ENCODE peak calls at places on chromosomes 1 and 21, in ten cellular contexts. Z, J, A, E, K, M, L, B, F and Q are unnamed samples.
A peak's percentile ranks its signal among the peaks of the same experiment; 100 is the strongest.

GRCh38 chr21:22657786-22658185 is 1659.6 kb downstream of the NCAM2 start:
- DNase-seq in Z (no peak), J (no peak), A (no peak), E (no peak), K (no peak), M (no peak), L (no peak), B (no peak), F (no peak), Q (no peak)

GRCh38 chr21:44285547-44285992 is at the start of gene AIRE:
- DNase-seq in Z (no peak), J (no peak), A (peak; percentile 65), E (peak; percentile 81), K (peak; percentile 57), M (peak; percentile 19), L (no peak), B (no peak), F (no peak), Q (no peak)

GRCh38 chr1:87684194-87684593 is 355.5 kb downstream of the LMO4 start:
- DNase-seq in Z (no peak), J (peak; percentile 14), A (no peak), E (no peak), K (peak; percentile 32), M (no peak), L (peak; percentile 50), B (no peak), F (no peak), Q (no peak)

GRCh38 chr1:178076607-178077006 is 17.3 kb upstream of the RASAL2 start:
- DNase-seq in Z (no peak), J (no peak), A (no peak), E (no peak), K (no peak), M (no peak), L (no peak), B (no peak), F (no peak), Q (no peak)

GRCh38 chr21:17925900-17926299 is 106.7 kb upstream of the C21orf91 start:
- DNase-seq in Z (peak; percentile 19), J (peak; percentile 58), A (no peak), E (no peak), K (peak; percentile 39), M (peak; percentile 33), L (peak; percentile 45), B (no peak), F (no peak), Q (peak; percentile 25)

GRCh38 chr1:58768971-58769808 is 14.7 kb downstream of the JUN start:
- DNase-seq in Z (peak; percentile 79), J (peak; percentile 72), A (peak; percentile 75), E (peak; percentile 93), K (peak; percentile 79), M (peak; percentile 60), L (peak; percentile 78), B (peak; percentile 83), F (no peak), Q (peak; percentile 29)

GRCh38 chr1:46401514-46401913 is 7.4 kb downstream of the FAAH start:
- DNase-seq in Z (no peak), J (peak; percentile 74), A (no peak), E (no peak), K (no peak), M (peak; percentile 26), L (peak; percentile 15), B (no peak), F (no peak), Q (no peak)

GRCh38 chr1:57019240-57019805 is 53.5 kb upstream of the C8B start:
- DNase-seq in Z (no peak), J (no peak), A (no peak), E (no peak), K (no peak), M (no peak), L (no peak), B (no peak), F (no peak), Q (no peak)

GRCh38 chr1:27887215-27888035 is 15.1 kb downstream of the THEMIS2 start:
- DNase-seq in Z (no peak), J (peak; percentile 16), A (no peak), E (no peak), K (no peak), M (no peak), L (no peak), B (no peak), F (peak; percentile 52), Q (peak; percentile 90)